ENCODE peak calls at places on chromosome 17, in seven cellular contexts. One of them, this sample, is unnamed.

GRCh38 chr17:488993-489757 is 136.6 kb upstream of the RPH3AL start:
- DNase-seq in heart left ventricle: peak
- DNase-seq in AG10803: no peak
- DNase-seq in stomach: no peak
- DNase-seq in Peyer's patch: peak
- DNase-seq in WERI-Rb-1: no peak
- DNase-seq in PC-3: no peak
- DNase-seq in this sample: no peak

GRCh38 chr17:35795007-35795870 is at the start of gene MMP28:
- DNase-seq in heart left ventricle: peak
- DNase-seq in AG10803: no peak
- DNase-seq in stomach: peak
- DNase-seq in Peyer's patch: peak
- DNase-seq in WERI-Rb-1: peak
- DNase-seq in PC-3: peak
- DNase-seq in this sample: no peak

GRCh38 chr17:10842658-10843057 is 4.8 kb upstream of the PIRT start:
- DNase-seq in heart left ventricle: no peak
- DNase-seq in AG10803: no peak
- DNase-seq in stomach: peak
- DNase-seq in Peyer's patch: no peak
- DNase-seq in WERI-Rb-1: no peak
- DNase-seq in PC-3: no peak
- DNase-seq in this sample: no peak

GRCh38 chr17:50425682-50426471 is at the start of gene ACSF2:
- DNase-seq in heart left ventricle: peak
- DNase-seq in AG10803: peak
- DNase-seq in stomach: peak
- DNase-seq in Peyer's patch: peak
- DNase-seq in WERI-Rb-1: peak
- DNase-seq in PC-3: peak
- DNase-seq in this sample: no peak

GRCh38 chr17:40963838-40964237 is 2.9 kb downstream of the KRT39 start:
- DNase-seq in heart left ventricle: no peak
- DNase-seq in AG10803: no peak
- DNase-seq in stomach: no peak
- DNase-seq in Peyer's patch: no peak
- DNase-seq in WERI-Rb-1: no peak
- DNase-seq in PC-3: peak
- DNase-seq in this sample: no peak

GRCh38 chr17:35742896-35743477 is 10.1 kb downstream of the GAS2L2 start:
- DNase-seq in heart left ventricle: no peak
- DNase-seq in AG10803: no peak
- DNase-seq in stomach: no peak
- DNase-seq in Peyer's patch: no peak
- DNase-seq in WERI-Rb-1: no peak
- DNase-seq in PC-3: no peak
- DNase-seq in this sample: no peak

GRCh38 chr17:151886-152859 is 14.8 kb downstream of the SCGB1C2 start:
- DNase-seq in heart left ventricle: peak
- DNase-seq in AG10803: no peak
- DNase-seq in stomach: no peak
- DNase-seq in Peyer's patch: peak
- DNase-seq in WERI-Rb-1: no peak
- DNase-seq in PC-3: peak
- DNase-seq in this sample: no peak

GRCh38 chr17:19958023-19958422 is 19.6 kb downstream of the AKAP10 start:
- DNase-seq in heart left ventricle: no peak
- DNase-seq in AG10803: peak
- DNase-seq in stomach: no peak
- DNase-seq in Peyer's patch: no peak
- DNase-seq in WERI-Rb-1: no peak
- DNase-seq in PC-3: peak
- DNase-seq in this sample: peak

GRCh38 chr17:57666198-57666870 is 78.8 kb downstream of the CCDC182 start:
- DNase-seq in heart left ventricle: no peak
- DNase-seq in AG10803: no peak
- DNase-seq in stomach: no peak
- DNase-seq in Peyer's patch: no peak
- DNase-seq in WERI-Rb-1: peak
- DNase-seq in PC-3: no peak
- DNase-seq in this sample: no peak

GRCh38 chr17:7234100-7235012 is at the start of gene DVL2:
- DNase-seq in heart left ventricle: peak
- DNase-seq in AG10803: peak
- DNase-seq in stomach: peak
- DNase-seq in Peyer's patch: peak
- DNase-seq in WERI-Rb-1: peak
- DNase-seq in PC-3: peak
- DNase-seq in this sample: peak

GRCh38 chr17:66548158-66548557 is 245.7 kb downstream of the PRKCA start:
- DNase-seq in heart left ventricle: no peak
- DNase-seq in AG10803: peak
- DNase-seq in stomach: no peak
- DNase-seq in Peyer's patch: no peak
- DNase-seq in WERI-Rb-1: no peak
- DNase-seq in PC-3: peak
- DNase-seq in this sample: no peak

GRCh38 chr17:18966831-18967624 is 15.1 kb downstream of the SLC5A10 start:
- DNase-seq in heart left ventricle: no peak
- DNase-seq in AG10803: peak
- DNase-seq in stomach: peak
- DNase-seq in Peyer's patch: no peak
- DNase-seq in WERI-Rb-1: no peak
- DNase-seq in PC-3: no peak
- DNase-seq in this sample: no peak

GRCh38 chr17:74964246-74964761 is 8.3 kb downstream of the HID1 start:
- DNase-seq in heart left ventricle: no peak
- DNase-seq in AG10803: no peak
- DNase-seq in stomach: no peak
- DNase-seq in Peyer's patch: no peak
- DNase-seq in WERI-Rb-1: no peak
- DNase-seq in PC-3: no peak
- DNase-seq in this sample: no peak

GRCh38 chr17:65332375-65332774 is 195.2 kb downstream of the RGS9 start:
- DNase-seq in heart left ventricle: no peak
- DNase-seq in AG10803: peak
- DNase-seq in stomach: no peak
- DNase-seq in Peyer's patch: no peak
- DNase-seq in WERI-Rb-1: no peak
- DNase-seq in PC-3: peak
- DNase-seq in this sample: no peak

GRCh38 chr17:35214192-35214591 is 20.0 kb upstream of the SLC35G3 start:
- DNase-seq in heart left ventricle: no peak
- DNase-seq in AG10803: no peak
- DNase-seq in stomach: no peak
- DNase-seq in Peyer's patch: no peak
- DNase-seq in WERI-Rb-1: no peak
- DNase-seq in PC-3: no peak
- DNase-seq in this sample: no peak

GRCh38 chr17:40727447-40728231 is 24.1 kb upstream of the KRT24 start:
- DNase-seq in heart left ventricle: no peak
- DNase-seq in AG10803: peak
- DNase-seq in stomach: no peak
- DNase-seq in Peyer's patch: no peak
- DNase-seq in WERI-Rb-1: no peak
- DNase-seq in PC-3: peak
- DNase-seq in this sample: no peak

GRCh38 chr17:70929226-70929625 is 759.9 kb downstream of the KCNJ2 start:
- DNase-seq in heart left ventricle: no peak
- DNase-seq in AG10803: peak
- DNase-seq in stomach: no peak
- DNase-seq in Peyer's patch: no peak
- DNase-seq in WERI-Rb-1: no peak
- DNase-seq in PC-3: no peak
- DNase-seq in this sample: no peak

GRCh38 chr17:32142857-32143524 is 689 bp downstream of the RHOT1 start:
- DNase-seq in heart left ventricle: peak
- DNase-seq in AG10803: peak
- DNase-seq in stomach: peak
- DNase-seq in Peyer's patch: peak
- DNase-seq in WERI-Rb-1: peak
- DNase-seq in PC-3: peak
- DNase-seq in this sample: no peak

GRCh38 chr17:38911081-38911730 is 14.2 kb upstream of the LASP1NB start:
- DNase-seq in heart left ventricle: no peak
- DNase-seq in AG10803: no peak
- DNase-seq in stomach: no peak
- DNase-seq in Peyer's patch: peak
- DNase-seq in WERI-Rb-1: no peak
- DNase-seq in PC-3: no peak
- DNase-seq in this sample: no peak

GRCh38 chr17:36657390-36657762 is 56.0 kb downstream of the MRM1 start:
- DNase-seq in heart left ventricle: no peak
- DNase-seq in AG10803: no peak
- DNase-seq in stomach: no peak
- DNase-seq in Peyer's patch: no peak
- DNase-seq in WERI-Rb-1: no peak
- DNase-seq in PC-3: no peak
- DNase-seq in this sample: no peak

GRCh38 chr17:65920996-65921395 is 270.9 kb downstream of the CEP112 start:
- DNase-seq in heart left ventricle: no peak
- DNase-seq in AG10803: no peak
- DNase-seq in stomach: no peak
- DNase-seq in Peyer's patch: no peak
- DNase-seq in WERI-Rb-1: peak
- DNase-seq in PC-3: no peak
- DNase-seq in this sample: no peak

DNA sequence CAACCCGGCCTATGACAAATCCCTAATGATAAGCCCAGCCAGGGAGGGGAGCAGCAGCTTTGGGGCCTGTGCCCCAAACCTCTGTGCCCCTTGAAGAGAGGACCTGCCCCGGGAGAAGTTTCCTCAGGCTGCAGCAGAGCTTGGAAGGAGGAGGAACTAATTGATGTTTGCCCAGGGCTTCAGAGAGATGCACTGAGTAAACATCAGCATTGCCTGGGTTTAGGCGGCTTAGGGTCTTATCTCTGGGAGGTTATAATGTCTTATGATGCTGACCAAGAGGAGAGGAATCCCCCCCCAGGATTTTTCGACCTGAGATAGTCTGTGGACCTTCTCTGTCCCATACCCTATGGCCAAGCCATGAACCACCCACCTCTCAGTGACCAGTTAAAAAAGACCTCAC is 148.7 kb upstream of the SDK2 start:
- DNase-seq in heart left ventricle: no peak
- DNase-seq in AG10803: no peak
- DNase-seq in stomach: no peak
- DNase-seq in Peyer's patch: no peak
- DNase-seq in WERI-Rb-1: no peak
- DNase-seq in PC-3: no peak
- DNase-seq in this sample: no peak
- H3K4me3 ChIP-seq in heart left ventricle: no peak
- H3K4me3 ChIP-seq in AG10803: no peak
- H3K4me3 ChIP-seq in stomach: no peak
- H3K4me3 ChIP-seq in Peyer's patch: no peak
- H3K4me3 ChIP-seq in WERI-Rb-1: no peak
- H3K4me3 ChIP-seq in PC-3: no peak
- H3K4me3 ChIP-seq in this sample: no peak

GRCh38 chr17:80034977-80035686 is 540 bp downstream of the TBC1D16 start:
- DNase-seq in heart left ventricle: peak
- DNase-seq in AG10803: peak
- DNase-seq in stomach: no peak
- DNase-seq in Peyer's patch: peak
- DNase-seq in WERI-Rb-1: no peak
- DNase-seq in PC-3: peak
- DNase-seq in this sample: no peak
- H3K4me3 ChIP-seq in heart left ventricle: peak
- H3K4me3 ChIP-seq in AG10803: peak
- H3K4me3 ChIP-seq in stomach: peak
- H3K4me3 ChIP-seq in Peyer's patch: peak
- H3K4me3 ChIP-seq in WERI-Rb-1: peak
- H3K4me3 ChIP-seq in PC-3: peak
- H3K4me3 ChIP-seq in this sample: peak

GRCh38 chr17:72222971-72223370 is 102.2 kb downstream of the SOX9 start:
- DNase-seq in heart left ventricle: no peak
- DNase-seq in AG10803: no peak
- DNase-seq in stomach: no peak
- DNase-seq in Peyer's patch: no peak
- DNase-seq in WERI-Rb-1: no peak
- DNase-seq in PC-3: no peak
- DNase-seq in this sample: no peak
- H3K4me3 ChIP-seq in heart left ventricle: no peak
- H3K4me3 ChIP-seq in AG10803: no peak
- H3K4me3 ChIP-seq in stomach: no peak
- H3K4me3 ChIP-seq in Peyer's patch: no peak
- H3K4me3 ChIP-seq in WERI-Rb-1: no peak
- H3K4me3 ChIP-seq in PC-3: no peak
- H3K4me3 ChIP-seq in this sample: no peak

DNA sequence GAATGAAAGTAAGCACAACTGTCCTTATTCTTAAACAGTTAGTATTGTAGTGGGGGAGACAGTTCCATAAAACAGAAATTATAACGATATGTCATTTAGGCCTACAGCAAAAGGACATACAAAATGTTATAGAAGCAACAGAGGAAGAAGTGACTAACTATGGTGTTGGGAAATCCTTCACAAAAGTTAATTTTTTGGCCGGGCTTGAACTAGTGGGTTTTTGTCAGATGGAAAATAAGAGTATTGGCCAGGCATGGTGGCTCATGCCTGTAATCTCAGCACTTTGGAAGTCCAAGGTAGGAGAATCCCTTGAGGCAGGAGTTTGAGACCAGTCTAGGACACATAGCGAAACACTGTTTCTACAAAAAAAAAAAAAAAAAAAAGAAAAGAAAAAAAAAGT is 127.8 kb downstream of the SSH2 start:
- DNase-seq in heart left ventricle: no peak
- DNase-seq in AG10803: no peak
- DNase-seq in stomach: no peak
- DNase-seq in Peyer's patch: no peak
- DNase-seq in WERI-Rb-1: no peak
- DNase-seq in PC-3: no peak
- DNase-seq in this sample: no peak
- H3K4me3 ChIP-seq in heart left ventricle: no peak
- H3K4me3 ChIP-seq in AG10803: no peak
- H3K4me3 ChIP-seq in stomach: no peak
- H3K4me3 ChIP-seq in Peyer's patch: no peak
- H3K4me3 ChIP-seq in WERI-Rb-1: no peak
- H3K4me3 ChIP-seq in PC-3: no peak
- H3K4me3 ChIP-seq in this sample: no peak